ENCODE peak calls at places on chromosomes 2 and 18, in nine cellular contexts. D is brain microvascular endothelial cell, Y is A673, C is HCT116, R is dorsolateral prefrontal cortex, E is retinal pigment epithelial cell, G is right lobe of liver, N is SK-N-SH, L is stomach. K is an unnamed sample.

GRCh38 chr2:118202707-118203303 is 114.5 kb downstream of the INSIG2 start:
- DNase-seq in R (no peak), G (peak; percentile 29), E (no peak), D (peak; percentile 35), L (no peak), Y (peak; percentile 72), N (peak; percentile 54), C (no peak), K (peak; percentile 59)

GRCh38 chr2:126444511-126444910 is 211.4 kb upstream of the GYPC start:
- DNase-seq in C (no peak), N (no peak), E (no peak), D (no peak), G (no peak), Y (no peak), L (no peak), R (no peak), K (no peak)

GRCh38 chr2:101655941-101656422 is 41.5 kb upstream of the MAP4K4 start:
- DNase-seq in E (no peak), G (no peak), C (no peak), N (no peak), D (no peak), Y (no peak), R (no peak), L (no peak), K (peak; percentile 50)

GRCh38 chr2:213544940-213545339 is 260.7 kb downstream of the SPAG16 start:
- DNase-seq in N (no peak), G (no peak), D (no peak), R (no peak), C (no peak), L (no peak), E (no peak), Y (no peak), K (no peak)

GRCh38 chr2:143254108-143254507 is 124.9 kb downstream of the ARHGAP15 start:
- DNase-seq in N (no peak), R (no peak), D (no peak), C (no peak), Y (peak; percentile 20), L (no peak), E (no peak), G (no peak), K (no peak)

GRCh38 chr2:205586626-205587025 is 95.7 kb upstream of the NRP2 start:
- DNase-seq in D (no peak), E (no peak), G (no peak), C (no peak), Y (no peak), R (no peak), L (no peak), N (no peak), K (peak; percentile 25)

GRCh38 chr2:55431982-55432627 is 12.4 kb upstream of the CCDC88A start:
- DNase-seq in N (peak; percentile 39), R (no peak), Y (peak; percentile 46), G (no peak), E (no peak), D (no peak), C (peak; percentile 29), L (no peak), K (peak; percentile 67)

GRCh38 chr2:16615687-16616615 is 49.7 kb downstream of the CYRIA start:
- DNase-seq in R (peak; percentile 48), C (no peak), E (no peak), D (no peak), L (no peak), Y (no peak), N (no peak), G (no peak), K (no peak)

GRCh38 chr18:13366541-13366940 is 148.0 kb downstream of the LDLRAD4 start:
- DNase-seq in D (no peak), G (no peak), N (no peak), C (no peak), R (no peak), L (no peak), Y (no peak), E (no peak), K (no peak)

GRCh38 chr2:150107816-150108215 is 379.7 kb downstream of the RND3 start:
- DNase-seq in L (no peak), R (no peak), D (no peak), C (no peak), G (no peak), E (peak; percentile 28), Y (no peak), N (no peak), K (peak; percentile 20)

GRCh38 chr18:33660696-33661310 is 82.8 kb downstream of the ASXL3 start:
- DNase-seq in C (no peak), D (no peak), G (no peak), L (no peak), R (no peak), N (no peak), E (no peak), Y (no peak), K (no peak)

GRCh38 chr2:85439111-85439477 is 20.6 kb downstream of the SH2D6 start:
- DNase-seq in E (no peak), L (no peak), G (no peak), R (no peak), N (no peak), D (no peak), Y (no peak), C (no peak), K (no peak)

GRCh38 chr18:77061946-77062517 is 70.6 kb downstream of the MBP start:
- DNase-seq in L (no peak), E (no peak), G (no peak), N (no peak), D (peak; percentile 91), R (no peak), Y (no peak), C (no peak), K (peak; percentile 38)

GRCh38 chr18:45324489-45325111 is 290.7 kb upstream of the SLC14A2 start:
- DNase-seq in D (peak; percentile 23), L (no peak), E (peak; percentile 8), R (no peak), N (no peak), Y (peak; percentile 4), G (peak; percentile 78), C (no peak), K (peak; percentile 94)

GRCh38 chr2:60290534-60290933 is 262.9 kb downstream of the BCL11A start:
- DNase-seq in C (no peak), L (no peak), E (no peak), N (no peak), R (no peak), G (no peak), D (no peak), Y (no peak), K (no peak)

GRCh38 chr2:241136661-241137260 is 12.5 kb downstream of the PASK start:
- DNase-seq in Y (no peak), L (no peak), G (no peak), C (no peak), R (no peak), N (no peak), E (no peak), D (no peak), K (no peak)

GRCh38 chr2:54348672-54349071 is 92.6 kb upstream of the TSPYL6 start:
- DNase-seq in D (peak; percentile 45), L (no peak), Y (no peak), E (peak; percentile 26), R (no peak), G (no peak), C (no peak), N (no peak), K (no peak)

GRCh38 chr2:140861666-140862065 is 1269.2 kb downstream of the LRP1B start:
- DNase-seq in R (no peak), N (no peak), C (no peak), D (no peak), E (peak; percentile 22), L (no peak), G (no peak), Y (no peak), K (no peak)

GRCh38 chr2:195049372-195050031 is 607.5 kb upstream of the SLC39A10 start:
- DNase-seq in E (no peak), G (no peak), D (no peak), R (no peak), N (no peak), Y (no peak), L (no peak), C (no peak), K (no peak)

GRCh38 chr2:120741514-120742448 is 6.1 kb downstream of the GLI2 start:
- DNase-seq in L (peak; percentile 46), E (no peak), Y (no peak), D (no peak), N (peak; percentile 68), G (no peak), R (no peak), C (no peak), K (peak; percentile 19)
- H3K4me3 ChIP-seq in L (peak overlapping the region; percentile 44), E (peak overlapping the region; percentile 40), Y (peak overlapping the region; percentile 28), D (peak overlapping the region; percentile 42), N (no peak overlapping the region), G (no peak overlapping the region), R (peak overlapping the region; percentile 40), C (peak overlapping the region; percentile 20), K (peak overlapping the region; percentile 15)

GRCh38 chr2:196640031-196640548 is 575 bp downstream of the CCDC150 start:
- DNase-seq in L (no peak), Y (peak; percentile 11), E (no peak), G (no peak), R (no peak), C (no peak), N (no peak), D (no peak), K (no peak)

GRCh38 chr2:196639180-196640030 is at the start of gene CCDC150:
- DNase-seq in D (peak; percentile 94), N (peak; percentile 96), L (peak; percentile 94), Y (peak; percentile 98), R (peak; percentile 87), G (peak; percentile 95), E (peak; percentile 73), C (peak; percentile 88), K (peak; percentile 95)

GRCh38 chr2:196635156-196635555 is 4.4 kb upstream of the CCDC150 start:
- DNase-seq in Y (no peak), N (no peak), L (no peak), R (no peak), G (no peak), E (no peak), D (no peak), C (no peak), K (peak; percentile 5)

DNA sequence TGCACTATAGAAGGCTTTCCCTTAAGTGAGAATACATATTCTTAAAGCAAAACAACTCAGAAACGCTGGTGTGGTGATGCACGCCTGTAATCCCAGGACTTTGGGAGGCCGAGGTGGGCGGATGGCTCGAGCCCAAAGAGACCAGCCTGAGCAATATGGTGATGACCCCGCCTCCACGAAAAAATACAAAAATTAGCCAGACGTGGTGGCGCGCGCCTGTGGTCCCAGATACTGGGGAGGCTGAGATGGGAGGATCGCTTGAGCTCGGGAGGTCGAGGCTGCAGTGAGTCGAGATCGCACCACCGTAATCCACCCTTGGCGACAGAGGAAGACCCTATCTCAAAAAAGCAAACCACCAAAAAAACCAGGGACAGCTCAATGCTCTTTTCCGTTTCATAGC is 750 bp upstream of the CCDC150 start:
- DNase-seq in C (no peak), N (no peak), G (no peak), D (no peak), L (no peak), Y (no peak), E (no peak), R (no peak), K (no peak)
- H3K4me3 ChIP-seq in C (no peak overlapping the region), N (no peak overlapping the region), G (no peak overlapping the region), D (no peak overlapping the region), L (peak overlapping the region; percentile 79), Y (peak overlapping the region; percentile 73), E (peak overlapping the region; percentile 89), R (peak overlapping the region; percentile 82), K (no peak overlapping the region)

GRCh38 chr18:48839819-48840490 is 110.8 kb downstream of the SMAD7 start:
- DNase-seq in G (no peak), D (no peak), R (no peak), Y (no peak), L (no peak), E (no peak), C (no peak), N (no peak), K (no peak)
- H3K4me3 ChIP-seq in G (no peak overlapping the region), D (no peak overlapping the region), R (no peak overlapping the region), Y (no peak overlapping the region), L (no peak overlapping the region), E (no peak overlapping the region), C (no peak overlapping the region), N (no peak overlapping the region), K (no peak overlapping the region)

GRCh38 chr2:221518937-221519635 is 53.0 kb downstream of the EPHA4 start:
- DNase-seq in L (no peak), E (no peak), R (no peak), N (no peak), D (no peak), C (no peak), G (no peak), Y (no peak), K (no peak)
- H3K4me3 ChIP-seq in L (no peak overlapping the region), E (no peak overlapping the region), R (no peak overlapping the region), N (no peak overlapping the region), D (no peak overlapping the region), C (no peak overlapping the region), G (no peak overlapping the region), Y (no peak overlapping the region), K (no peak overlapping the region)

K was measured in cardiac fibroblast.